ENCODE peak calls at places on chromosomes 12 and 14, in five cellular contexts. J, H, B, F and O are unnamed samples.

GRCh38 chr14:75084513-75084912 is 15.1 kb downstream of the ZC2HC1C start:
- DNase-seq in H (no peak), B (no peak), J (no peak), F (peak; percentile 23), O (no peak)

GRCh38 chr14:19895282-19895681 is 20.3 kb downstream of the OR4K2 start:
- DNase-seq in J (no peak), B (no peak), F (no peak), H (no peak), O (no peak)

GRCh38 chr14:88834883-88835431 is 10.5 kb downstream of the TTC8 start:
- DNase-seq in B (no peak), H (no peak), F (no peak), J (no peak), O (no peak)

GRCh38 chr12:47636908-47637780 is 68.7 kb downstream of the RPAP3 start:
- DNase-seq in B (peak; percentile 97), F (peak; percentile 45), H (peak; percentile 40), J (no peak), O (no peak)

GRCh38 chr12:82688035-82688501 is 1.4 kb downstream of the TMTC2 start:
- DNase-seq in H (no peak), J (no peak), F (no peak), B (no peak), O (no peak)

GRCh38 chr14:106308839-106309389 is 782.5 kb downstream of the TMEM121 start:
- DNase-seq in F (peak; percentile 49), B (peak; percentile 75), H (peak; percentile 53), J (no peak), O (peak; percentile 64)

GRCh38 chr12:118980407-118981014 is 830 bp upstream of the SRRM4 start:
- DNase-seq in B (peak; percentile 85), J (no peak), F (no peak), H (no peak), O (no peak)

GRCh38 chr12:116924558-116925453 is 14.1 kb downstream of the FBXW8 start:
- DNase-seq in H (peak; percentile 43), F (no peak), B (peak; percentile 73), J (no peak), O (peak; percentile 32)

GRCh38 chr12:30725739-30726138 is 29.0 kb downstream of the CAPRIN2 start:
- DNase-seq in F (no peak), B (no peak), H (no peak), J (no peak), O (no peak)

GRCh38 chr12:57175428-57176138 is 28.2 kb upstream of the LRP1-AS start:
- DNase-seq in B (peak; percentile 98), H (peak; percentile 37), J (peak; percentile 92), F (peak; percentile 85), O (no peak)

GRCh38 chr14:50263321-50263720 is 31.9 kb upstream of the SOS2 start:
- DNase-seq in F (no peak), J (no peak), H (no peak), B (no peak), O (no peak)

GRCh38 chr14:49977126-49977841 is 84.4 kb downstream of the ARF6 start:
- DNase-seq in H (peak; percentile 39), J (no peak), F (no peak), B (no peak), O (no peak)

GRCh38 chr12:64609543-64610091 is 678 bp upstream of the RASSF3 start:
- DNase-seq in J (no peak), B (no peak), F (no peak), H (no peak), O (no peak)

GRCh38 chr14:33792387-33793368 is 158.2 kb downstream of the EGLN3 start:
- DNase-seq in J (peak; percentile 77), H (peak; percentile 67), B (peak; percentile 93), F (peak; percentile 76), O (peak; percentile 9)

GRCh38 chr14:88838015-88838414 is 13.6 kb downstream of the TTC8 start:
- DNase-seq in B (no peak), J (no peak), H (no peak), F (no peak), O (no peak)

GRCh38 chr14:75554482-75554881 is 23.9 kb upstream of the FLVCR2 start:
- DNase-seq in J (no peak), H (no peak), F (no peak), B (no peak), O (no peak)

GRCh38 chr14:90355540-90356518 is 24.1 kb upstream of the NRDE2 start:
- DNase-seq in H (no peak), F (no peak), J (no peak), B (no peak), O (no peak)

GRCh38 chr12:109871678-109872314 is 8.5 kb downstream of the GLTP start:
- DNase-seq in B (no peak), H (no peak), F (peak; percentile 89), J (no peak), O (no peak)

GRCh38 chr12:41907036-41907435 is 237.6 kb downstream of the GXYLT1 start:
- DNase-seq in H (no peak), J (no peak), B (peak; percentile 63), F (no peak), O (no peak)

DNA sequence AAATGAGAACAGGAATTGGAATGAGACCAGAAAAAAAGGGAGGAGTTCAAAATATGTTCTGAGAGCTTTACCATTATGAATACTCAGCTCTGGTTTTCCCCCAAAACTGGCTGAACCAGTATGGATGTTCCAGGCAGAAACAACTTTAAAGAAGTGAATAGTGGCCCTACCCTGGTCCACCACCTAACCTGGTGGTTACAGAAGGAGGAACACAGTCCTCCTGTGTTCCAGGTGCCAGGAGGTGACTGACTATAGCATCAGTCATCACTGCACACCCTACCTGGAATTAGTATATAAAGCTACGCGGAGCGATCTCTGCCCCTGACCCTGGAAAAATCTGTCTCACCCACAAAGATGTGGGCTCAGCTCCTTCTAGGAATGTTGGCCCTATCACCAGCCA is at the start of gene A2ML1:
- DNase-seq in F (no peak), J (no peak), H (no peak), B (no peak), O (no peak)
- H3K27ac ChIP-seq in F (no peak within 1 kb of the TSS), J (no peak within 1 kb of the TSS), H (no peak within 1 kb of the TSS), B (no peak within 1 kb of the TSS), O (no peak within 1 kb of the TSS)

GRCh38 chr12:127293507-127294310 is 973.3 kb upstream of the TMEM132C start:
- DNase-seq in H (peak; percentile 27), F (peak; percentile 40), J (no peak), B (peak; percentile 96), O (no peak)

GRCh38 chr12:127295630-127296029 is 971.3 kb upstream of the TMEM132C start:
- DNase-seq in H (no peak), B (peak; percentile 27), F (no peak), J (no peak), O (no peak)

GRCh38 chr12:127290251-127290650 is 976.7 kb upstream of the TMEM132C start:
- DNase-seq in H (no peak), B (peak; percentile 48), F (no peak), J (no peak), O (no peak)

GRCh38 chr12:127294651-127295205 is 972.2 kb upstream of the TMEM132C start:
- DNase-seq in J (no peak), H (no peak), F (no peak), B (peak; percentile 39), O (no peak)

DNA sequence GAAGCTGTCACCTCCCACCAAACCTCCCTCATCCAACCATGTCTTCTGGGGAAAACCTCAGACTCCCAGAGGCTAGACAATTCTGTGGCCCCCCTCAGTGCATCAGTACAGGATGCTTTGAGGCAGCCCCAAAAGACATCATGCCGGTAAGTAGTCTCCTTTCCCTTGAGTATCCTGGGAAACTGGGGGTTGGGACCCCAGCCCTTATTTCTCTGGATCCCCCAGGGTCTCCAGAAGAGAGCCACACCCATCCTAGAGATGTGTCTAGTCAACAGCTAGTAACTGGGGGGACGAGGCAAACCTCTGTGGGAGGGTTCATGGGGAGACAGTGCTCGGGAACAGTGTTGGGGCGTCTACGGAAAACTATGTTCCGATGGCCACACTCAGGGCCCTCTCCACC is 974.2 kb upstream of the TMEM132C start:
- DNase-seq in H (no peak), F (no peak), B (peak; percentile 22), J (no peak), O (no peak)
- H3K4me3 ChIP-seq in H (no peak overlapping the region), F (no peak overlapping the region), B (no peak overlapping the region), J (no peak overlapping the region), O (no peak overlapping the region)

DNA sequence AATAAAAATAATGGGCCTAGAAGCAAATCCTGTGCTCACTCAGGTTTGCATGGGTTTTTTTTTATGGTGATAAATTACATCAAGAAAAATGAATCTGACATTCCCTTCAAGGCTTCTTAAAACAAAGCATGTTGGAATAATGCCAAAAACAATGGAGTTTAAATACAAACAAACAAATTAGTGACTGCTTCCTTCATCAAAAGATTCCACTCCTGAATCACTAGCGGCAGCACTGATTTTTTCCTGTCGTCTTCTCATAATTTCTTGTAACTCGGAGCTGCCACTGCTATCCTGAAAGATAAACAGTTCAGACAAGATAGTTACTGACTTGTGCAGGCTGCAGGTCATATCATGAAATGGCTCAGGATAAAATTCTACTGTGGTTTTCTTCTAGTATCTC is 168.0 kb downstream of the EPS8 start:
- DNase-seq in F (no peak), H (no peak), J (no peak), B (no peak), O (no peak)
- H3K27ac ChIP-seq in F (no peak overlapping the region), H (no peak overlapping the region), J (no peak overlapping the region), B (no peak overlapping the region), O (no peak overlapping the region)

GRCh38 chr12:49388682-49389081 is 21.4 kb downstream of the SPATS2 start:
- DNase-seq in F (no peak), H (no peak), J (no peak), B (no peak), O (no peak)

DNA sequence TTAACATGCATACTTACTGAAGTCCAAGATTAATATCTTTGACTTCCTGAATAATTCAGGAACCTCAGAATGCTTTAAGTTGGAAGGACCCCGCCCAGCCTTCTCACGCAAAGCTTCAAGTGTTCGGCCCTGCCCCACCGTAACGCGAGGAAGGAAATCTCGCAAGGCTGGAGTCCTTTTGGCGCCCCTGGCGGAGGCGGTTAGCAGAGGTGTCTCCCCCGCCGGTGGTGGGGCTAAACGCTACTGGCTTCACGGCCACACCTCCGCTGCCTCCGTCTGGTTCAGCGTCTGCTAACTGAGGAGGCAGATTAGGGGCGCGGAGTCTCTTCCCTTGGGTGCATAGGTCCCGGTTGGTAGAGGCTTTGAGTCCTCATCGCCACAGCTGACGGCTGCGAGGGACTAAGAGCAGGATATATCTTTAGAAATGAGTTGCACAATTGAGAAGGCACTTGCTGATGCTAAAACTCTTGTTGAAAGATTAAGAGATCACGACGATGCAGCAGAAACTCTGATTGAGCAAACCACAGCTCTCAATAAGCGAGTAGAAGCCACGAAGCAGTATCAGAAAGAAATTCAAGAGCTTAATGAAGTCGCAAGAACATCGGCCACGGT is 21.9 kb downstream of the SPATS2 start:
- DNase-seq in H (peak; percentile 73), F (peak; percentile 22), J (no peak), B (peak; percentile 98), O (peak; percentile 41)
- H3K4me3 ChIP-seq in H (no peak overlapping the region), F (no peak overlapping the region), J (no peak overlapping the region), B (no peak overlapping the region), O (no peak overlapping the region)

DNA sequence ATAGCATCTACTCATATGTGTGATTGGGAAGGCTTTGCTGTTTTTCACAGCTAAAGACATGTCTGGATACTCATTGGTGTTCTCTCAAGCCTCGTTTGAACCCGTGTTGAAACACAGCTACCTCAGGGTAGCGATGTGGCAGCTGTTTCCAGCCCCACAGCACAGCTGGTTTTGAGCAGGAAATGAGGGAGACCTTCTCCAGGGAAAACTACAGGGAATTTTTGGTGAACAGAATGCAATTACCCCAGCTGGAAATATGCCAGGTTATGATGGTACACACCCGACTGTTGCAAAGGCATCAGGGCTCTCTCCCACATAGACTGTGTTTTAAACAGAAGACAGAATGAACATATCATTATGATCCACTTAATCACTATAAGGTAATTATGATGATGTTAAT is 828.9 kb downstream of the VRK1 start:
- DNase-seq in F (no peak), B (no peak), H (no peak), J (no peak), O (no peak)
- H3K27ac ChIP-seq in F (no peak overlapping the region), B (no peak overlapping the region), H (no peak overlapping the region), J (no peak overlapping the region), O (no peak overlapping the region)